ENCODE peak calls at places on chromosomes 16 and 17, in four cellular contexts. V is stimulated activated CD8-positive, alpha-beta memory T cell treated with anti-CD3 and anti-CD28 coated beads, Interleukin-15, amount 100 ng/mL, for 24 hours; O is NCI-H2171 treated with DMSO at 0.1 percent for 48 hours; G is stimulated activated CD4-positive, alpha-beta T cell treated with anti-CD3 and anti-CD28 coated beads, Interleukin-12 subunit alpha, Interleukin-12 subunit beta, amount 100 ng/mL, for 4 hours. A is an unnamed sample.

GRCh38 chr17:8140413-8141029 is 11.7 kb downstream of the PER1 start:
- DNase-seq in V (no peak), O (no peak), G (no peak), A (no peak)

GRCh38 chr17:64306850-64307463 is 43.9 kb upstream of the TEX2 start:
- DNase-seq in V (peak), O (peak), G (peak), A (peak)

GRCh38 chr17:57563968-57564367 is 181.1 kb downstream of the CCDC182 start:
- DNase-seq in V (no peak), O (peak), G (no peak), A (no peak)

GRCh38 chr17:72997559-72997958 is 94.9 kb downstream of the SLC39A11 start:
- DNase-seq in V (no peak), O (no peak), G (no peak), A (no peak)

GRCh38 chr17:1720856-1721386 is 3.6 kb upstream of the WDR81 start:
- DNase-seq in V (peak), O (peak), G (peak), A (no peak)

GRCh38 chr16:77690416-77690815 is 31.9 kb upstream of the NUDT7 start:
- DNase-seq in V (no peak), O (peak), G (no peak), A (no peak)

GRCh38 chr16:27408012-27408601 is 6.1 kb downstream of the IL21R start:
- DNase-seq in V (no peak), O (no peak), G (peak), A (no peak)

GRCh38 chr17:42685831-42686230 is 3.5 kb downstream of the CNTNAP1 start:
- DNase-seq in V (no peak), O (no peak), G (no peak), A (no peak)

GRCh38 chr17:80352216-80352895 is 62.6 kb upstream of the ENDOV start:
- DNase-seq in V (no peak), O (no peak), G (no peak), A (no peak)

GRCh38 chr17:79836952-79837887 is 2.0 kb downstream of the CBX4 start:
- DNase-seq in V (no peak), O (peak), G (peak), A (no peak)

GRCh38 chr16:22214893-22215292 is 8.8 kb downstream of the EEF2K start:
- DNase-seq in V (no peak), O (no peak), G (no peak), A (no peak)

GRCh38 chr17:74305865-74306654 is 20.0 kb upstream of the KIF19 start:
- DNase-seq in V (no peak), O (peak), G (no peak), A (no peak)

GRCh38 chr17:15981208-15981607 is 18.3 kb downstream of the ZSWIM7 start:
- DNase-seq in V (no peak), O (no peak), G (no peak), A (no peak)

GRCh38 chr16:17261197-17261858 is 209.4 kb downstream of the XYLT1 start:
- DNase-seq in V (no peak), O (no peak), G (no peak), A (no peak)

GRCh38 chr17:27349540-27350021 is 55.7 kb downstream of the WSB1 start:
- DNase-seq in V (no peak), O (no peak), G (no peak), A (no peak)

GRCh38 chr16:5323742-5324141 is 226.1 kb upstream of the EEF2KMT start:
- DNase-seq in V (no peak), O (no peak), G (no peak), A (no peak)

GRCh38 chr16:69036399-69037091 is 68.9 kb upstream of the HAS3 start:
- DNase-seq in V (no peak), O (no peak), G (no peak), A (no peak)

GRCh38 chr17:40419559-40420331 is 2.0 kb upstream of the TOP2A start:
- DNase-seq in V (no peak), O (no peak), G (no peak), A (no peak)

GRCh38 chr16:84650062-84650991 is 2.0 kb downstream of the KLHL36 start:
- DNase-seq in V (no peak), O (no peak), G (no peak), A (no peak)

GRCh38 chr16:9046667-9047055 is 44.8 kb upstream of the HAPSTR1 start:
- DNase-seq in V (no peak), O (no peak), G (no peak), A (no peak)

GRCh38 chr17:17768415-17769088 is 68.2 kb downstream of the SREBF1 start:
- DNase-seq in V (no peak), O (no peak), G (no peak), A (no peak)

GRCh38 chr17:3667366-3668278 is 756 bp downstream of the TAX1BP3 start:
- DNase-seq in V (no peak), O (peak), G (no peak), A (peak)

GRCh38 chr17:69445132-69445531 is 30.6 kb downstream of the MAP2K6 start:
- DNase-seq in V (no peak), O (no peak), G (no peak), A (no peak)

GRCh38 chr16:30535777-30536190 is 1.1 kb upstream of the ZNF747 start:
- DNase-seq in V (no peak), O (peak), G (peak), A (peak)

GRCh38 chr17:38761612-38762011 is 9.1 kb downstream of the PSMB3 start:
- DNase-seq in V (no peak), O (no peak), G (no peak), A (no peak)

GRCh38 chr16:26697826-26698225 is 368.9 kb upstream of the C16orf82 start:
- DNase-seq in V (no peak), O (no peak), G (no peak), A (no peak)